ENCODE peak calls at places on chromosome 13, in five cellular contexts. One of them, this sample, is unnamed.
A peak's percentile ranks its signal among the peaks of the same experiment; 100 is the strongest.

GRCh38 chr13:98958443-98958794 is 19.4 kb downstream of the DOCK9 start:
- DNase-seq in heart left ventricle: no peak
- DNase-seq in A549: no peak
- DNase-seq in AG10803: no peak
- DNase-seq in WTC11: no peak
- DNase-seq in this sample: no peak

GRCh38 chr13:27120011-27120410 is 51.6 kb downstream of the USP12 start:
- DNase-seq in heart left ventricle: no peak
- DNase-seq in A549: no peak
- DNase-seq in AG10803: peak; percentile 47
- DNase-seq in WTC11: no peak
- DNase-seq in this sample: no peak

GRCh38 chr13:106474906-106475305 is 60.6 kb downstream of the EFNB2 start:
- DNase-seq in heart left ventricle: no peak
- DNase-seq in A549: no peak
- DNase-seq in AG10803: no peak
- DNase-seq in WTC11: no peak
- DNase-seq in this sample: no peak

GRCh38 chr13:23007430-23007829 is 173.3 kb upstream of the SGCG start:
- DNase-seq in heart left ventricle: peak; percentile 24
- DNase-seq in A549: no peak
- DNase-seq in AG10803: no peak
- DNase-seq in WTC11: no peak
- DNase-seq in this sample: peak; percentile 9

GRCh38 chr13:112587359-112587766 is 590 bp downstream of the TUBGCP3 start:
- DNase-seq in heart left ventricle: peak; percentile 92
- DNase-seq in A549: peak; percentile 84
- DNase-seq in AG10803: peak; percentile 80
- DNase-seq in WTC11: peak; percentile 73
- DNase-seq in this sample: peak; percentile 84

GRCh38 chr13:83845121-83845520 is 37.2 kb downstream of the SLITRK1 start:
- DNase-seq in heart left ventricle: no peak
- DNase-seq in A549: no peak
- DNase-seq in AG10803: peak; percentile 1
- DNase-seq in WTC11: no peak
- DNase-seq in this sample: no peak

GRCh38 chr13:111216166-111216960 is 101.3 kb downstream of the ARHGEF7 start:
- DNase-seq in heart left ventricle: peak; percentile 37
- DNase-seq in A549: peak; percentile 36
- DNase-seq in AG10803: no peak
- DNase-seq in WTC11: peak; percentile 65
- DNase-seq in this sample: peak; percentile 64

GRCh38 chr13:94228781-94229180 is 250.7 kb downstream of the DCT start:
- DNase-seq in heart left ventricle: no peak
- DNase-seq in A549: no peak
- DNase-seq in AG10803: peak; percentile 12
- DNase-seq in WTC11: no peak
- DNase-seq in this sample: no peak

GRCh38 chr13:49997935-49998334 is 1.1 kb downstream of the TRIM13 start:
- DNase-seq in heart left ventricle: no peak
- DNase-seq in A549: no peak
- DNase-seq in AG10803: peak; percentile 6
- DNase-seq in WTC11: no peak
- DNase-seq in this sample: no peak

GRCh38 chr13:99981115-99982020 is at the start of gene ZIC2:
- DNase-seq in heart left ventricle: no peak
- DNase-seq in A549: no peak
- DNase-seq in AG10803: no peak
- DNase-seq in WTC11: peak; percentile 79
- DNase-seq in this sample: peak; percentile 73

GRCh38 chr13:45385320-45385719 is 32.9 kb downstream of the SLC25A30 start:
- DNase-seq in heart left ventricle: no peak
- DNase-seq in A549: no peak
- DNase-seq in AG10803: no peak
- DNase-seq in WTC11: no peak
- DNase-seq in this sample: no peak
- TF ChIP-seq CTCF in heart left ventricle: no peak
- TF ChIP-seq CTCF in A549: no peak
- TF ChIP-seq CTCF in AG10803: no peak
- TF ChIP-seq CTCF in WTC11: no peak
- TF ChIP-seq CTCF in this sample: no peak

GRCh38 chr13:35963982-35964665 is 167.1 kb downstream of the DCLK1 start:
- DNase-seq in heart left ventricle: no peak
- DNase-seq in A549: no peak
- DNase-seq in AG10803: no peak
- DNase-seq in WTC11: no peak
- DNase-seq in this sample: no peak

GRCh38 chr13:35964764-35965163 is 166.4 kb downstream of the DCLK1 start:
- DNase-seq in heart left ventricle: no peak
- DNase-seq in A549: no peak
- DNase-seq in AG10803: peak; percentile 75
- DNase-seq in WTC11: no peak
- DNase-seq in this sample: no peak

GRCh38 chr13:35957996-35958395 is 173.2 kb downstream of the DCLK1 start:
- DNase-seq in heart left ventricle: no peak
- DNase-seq in A549: no peak
- DNase-seq in AG10803: no peak
- DNase-seq in WTC11: no peak
- DNase-seq in this sample: no peak

GRCh38 chr13:35961002-35961401 is 170.2 kb downstream of the DCLK1 start:
- DNase-seq in heart left ventricle: no peak
- DNase-seq in A549: no peak
- DNase-seq in AG10803: no peak
- DNase-seq in WTC11: no peak
- DNase-seq in this sample: no peak

GRCh38 chr13:35961461-35962220 is 169.5 kb downstream of the DCLK1 start:
- DNase-seq in heart left ventricle: no peak
- DNase-seq in A549: no peak
- DNase-seq in AG10803: peak; percentile 21
- DNase-seq in WTC11: no peak
- DNase-seq in this sample: no peak
- TF ChIP-seq CTCF in heart left ventricle: peak; percentile 40
- TF ChIP-seq CTCF in A549: peak; percentile 26
- TF ChIP-seq CTCF in AG10803: peak; percentile 55
- TF ChIP-seq CTCF in WTC11: no peak
- TF ChIP-seq CTCF in this sample: no peak

DNA sequence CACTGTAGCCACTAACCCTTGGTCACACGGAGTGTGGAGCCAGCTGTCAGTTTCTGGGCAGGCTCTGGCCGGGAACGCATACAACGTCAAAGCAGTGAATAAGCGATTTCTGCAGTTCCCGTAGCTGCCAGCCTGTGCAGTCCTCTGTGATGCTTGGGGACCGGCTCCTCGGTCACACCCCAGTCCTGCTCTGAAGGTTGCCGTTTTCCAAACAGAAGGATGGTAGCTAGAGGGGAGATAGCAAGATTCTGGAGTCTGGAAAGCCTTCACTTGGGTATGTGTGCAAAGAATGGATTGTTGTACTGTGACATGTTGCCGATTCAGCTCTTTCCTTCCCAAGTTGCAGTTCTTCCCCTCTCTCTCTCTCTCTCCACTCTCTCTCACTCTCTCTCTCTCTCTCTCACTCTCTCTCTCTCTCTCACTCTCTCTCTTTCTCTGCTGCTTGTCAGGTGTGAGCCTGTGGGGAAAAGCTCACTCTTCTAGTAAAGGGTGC is 38.7 kb upstream of the C1QTNF9 start:
- DNase-seq in heart left ventricle: peak; percentile 85
- DNase-seq in A549: no peak
- DNase-seq in AG10803: peak; percentile 48
- DNase-seq in WTC11: no peak
- DNase-seq in this sample: no peak
- TF ChIP-seq CTCF in heart left ventricle: no peak
- TF ChIP-seq CTCF in A549: no peak
- TF ChIP-seq CTCF in AG10803: peak; percentile 6
- TF ChIP-seq CTCF in WTC11: no peak
- TF ChIP-seq CTCF in this sample: no peak

GRCh38 chr13:45492538-45492937 is 27.8 kb downstream of the COG3 start:
- DNase-seq in heart left ventricle: no peak
- DNase-seq in A549: no peak
- DNase-seq in AG10803: peak; percentile 68
- DNase-seq in WTC11: no peak
- DNase-seq in this sample: no peak

DNA sequence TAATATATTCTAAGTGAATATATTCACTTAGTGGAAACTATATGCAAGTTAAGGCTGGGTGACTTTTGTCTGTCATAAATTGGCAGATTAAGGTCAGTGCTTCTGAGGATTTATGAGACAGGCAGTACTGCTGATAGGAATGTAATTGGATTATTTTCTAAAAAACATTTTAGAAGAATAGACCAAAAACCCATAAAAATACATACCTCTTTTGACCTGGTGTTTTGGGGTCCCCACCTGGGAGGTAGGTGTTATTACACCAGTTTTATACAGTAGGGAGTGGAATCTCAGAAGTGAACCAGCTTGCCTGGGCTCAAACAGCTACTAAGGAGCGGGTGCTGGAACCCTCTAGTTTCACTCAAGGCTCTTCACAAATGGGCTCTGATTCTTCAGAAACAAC is 25.3 kb downstream of the COG3 start:
- DNase-seq in heart left ventricle: no peak
- DNase-seq in A549: no peak
- DNase-seq in AG10803: no peak
- DNase-seq in WTC11: no peak
- DNase-seq in this sample: no peak
- TF ChIP-seq CTCF in heart left ventricle: peak; percentile 29
- TF ChIP-seq CTCF in A549: no peak
- TF ChIP-seq CTCF in AG10803: no peak
- TF ChIP-seq CTCF in WTC11: no peak
- TF ChIP-seq CTCF in this sample: no peak

DNA sequence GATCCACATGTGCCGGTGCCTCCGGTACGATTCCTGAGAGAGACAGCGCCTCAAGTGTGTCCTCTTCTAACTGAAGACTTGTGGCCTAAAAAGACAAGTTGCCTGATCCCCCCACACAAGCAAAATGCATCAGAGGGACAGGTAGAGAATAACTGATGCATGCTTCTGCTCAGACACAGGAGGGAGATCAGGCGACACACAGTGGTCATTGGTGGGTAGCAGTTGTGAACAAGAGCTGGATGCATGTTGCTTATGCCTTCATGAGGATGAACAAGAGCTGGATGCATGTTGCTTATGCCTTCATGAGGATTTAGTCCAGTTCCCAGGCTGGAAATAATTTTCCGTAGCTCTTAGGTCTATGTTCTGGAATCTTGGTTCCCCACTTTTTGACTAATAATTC is 505.6 kb downstream of the MYO16 start:
- DNase-seq in heart left ventricle: no peak
- DNase-seq in A549: no peak
- DNase-seq in AG10803: no peak
- DNase-seq in WTC11: no peak
- DNase-seq in this sample: no peak
- TF ChIP-seq CTCF in heart left ventricle: no peak
- TF ChIP-seq CTCF in A549: no peak
- TF ChIP-seq CTCF in AG10803: no peak
- TF ChIP-seq CTCF in WTC11: no peak
- TF ChIP-seq CTCF in this sample: no peak

DNA sequence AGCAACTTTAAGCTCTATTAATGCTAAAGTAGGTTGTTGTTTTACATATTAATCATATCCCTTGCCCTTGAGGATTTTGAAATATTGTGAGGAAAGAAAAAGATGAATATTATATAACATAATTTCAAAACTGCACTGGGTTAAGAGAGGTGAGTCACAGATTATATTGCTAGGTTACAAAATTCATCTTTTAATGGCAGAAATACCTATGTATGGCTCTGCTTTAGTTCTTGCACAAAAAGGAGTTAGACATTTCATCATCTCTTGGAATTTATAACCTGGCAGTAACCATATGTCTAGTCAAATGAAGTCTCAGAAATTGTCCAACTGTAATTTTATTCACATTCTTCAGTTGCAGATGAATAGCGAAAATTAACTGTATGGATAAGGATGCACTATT is 2041.1 kb downstream of the OLFM4 start:
- DNase-seq in heart left ventricle: no peak
- DNase-seq in A549: no peak
- DNase-seq in AG10803: no peak
- DNase-seq in WTC11: no peak
- DNase-seq in this sample: no peak
- TF ChIP-seq CTCF in heart left ventricle: no peak
- TF ChIP-seq CTCF in A549: no peak
- TF ChIP-seq CTCF in AG10803: no peak
- TF ChIP-seq CTCF in WTC11: no peak
- TF ChIP-seq CTCF in this sample: no peak

GRCh38 chr13:101942038-101942437 is 459.8 kb downstream of the FGF14 start:
- DNase-seq in heart left ventricle: no peak
- DNase-seq in A549: peak; percentile 15
- DNase-seq in AG10803: peak; percentile 5
- DNase-seq in WTC11: peak; percentile 33
- DNase-seq in this sample: peak; percentile 46

GRCh38 chr13:101941095-101941777 is 460.6 kb downstream of the FGF14 start:
- DNase-seq in heart left ventricle: no peak
- DNase-seq in A549: no peak
- DNase-seq in AG10803: peak; percentile 14
- DNase-seq in WTC11: no peak
- DNase-seq in this sample: no peak

GRCh38 chr13:101946411-101946810 is 455.4 kb downstream of the FGF14 start:
- DNase-seq in heart left ventricle: no peak
- DNase-seq in A549: no peak
- DNase-seq in AG10803: no peak
- DNase-seq in WTC11: no peak
- DNase-seq in this sample: no peak

GRCh38 chr13:101942535-101943157 is 459.2 kb downstream of the FGF14 start:
- DNase-seq in heart left ventricle: no peak
- DNase-seq in A549: no peak
- DNase-seq in AG10803: no peak
- DNase-seq in WTC11: no peak
- DNase-seq in this sample: no peak

GRCh38 chr13:101945435-101945834 is 456.4 kb downstream of the FGF14 start:
- DNase-seq in heart left ventricle: no peak
- DNase-seq in A549: no peak
- DNase-seq in AG10803: no peak
- DNase-seq in WTC11: peak; percentile 22
- DNase-seq in this sample: no peak
- TF ChIP-seq CTCF in heart left ventricle: no peak
- TF ChIP-seq CTCF in A549: no peak
- TF ChIP-seq CTCF in AG10803: no peak
- TF ChIP-seq CTCF in WTC11: no peak
- TF ChIP-seq CTCF in this sample: no peak

GRCh38 chr13:72696590-72696989 is 30.8 kb downstream of the MZT1 start:
- DNase-seq in heart left ventricle: no peak
- DNase-seq in A549: no peak
- DNase-seq in AG10803: peak; percentile 6
- DNase-seq in WTC11: no peak
- DNase-seq in this sample: no peak
- TF ChIP-seq CTCF in heart left ventricle: peak; percentile 34
- TF ChIP-seq CTCF in A549: peak; percentile 43
- TF ChIP-seq CTCF in AG10803: peak; percentile 40
- TF ChIP-seq CTCF in WTC11: no peak
- TF ChIP-seq CTCF in this sample: no peak